ENCODE peak calls at places on chromosomes 13 and 19, in four cellular contexts. X, A, B and W are unnamed samples.

GRCh38 chr19:11421607-11422098 is 2.5 kb upstream of the RGL3 start:
- DNase-seq in X (no peak), A (no peak), B (no peak), W (no peak)

GRCh38 chr19:18704054-18704453 is 20.6 kb downstream of the CRTC1 start:
- DNase-seq in X (no peak), A (no peak), B (no peak), W (no peak)

GRCh38 chr19:10111405-10111811 is at the start of gene P2RY11:
- DNase-seq in X (no peak), A (no peak), B (no peak), W (no peak)

GRCh38 chr13:86020350-86021002 is 221.3 kb upstream of the SLITRK6 start:
- DNase-seq in X (no peak), A (no peak), B (no peak), W (no peak)

GRCh38 chr13:112168771-112169170 is 101.8 kb downstream of the SOX1 start:
- DNase-seq in X (no peak), A (no peak), B (no peak), W (no peak)

GRCh38 chr19:35793381-35794165 is 18.2 kb downstream of the ARHGAP33 start:
- DNase-seq in X (no peak), A (no peak), B (no peak), W (no peak)

GRCh38 chr13:113159701-113160100 is 1.3 kb downstream of the PROZ start:
- DNase-seq in X (no peak), A (no peak), B (no peak), W (no peak)

GRCh38 chr19:41356984-41357739 is 3.4 kb upstream of the TGFB1 start:
- DNase-seq in X (no peak), A (no peak), B (no peak), W (no peak)

GRCh38 chr13:104318121-104318520 is 1251.9 kb upstream of the SLC10A2 start:
- DNase-seq in X (peak; percentile 43), A (no peak), B (peak; percentile 4), W (no peak)

GRCh38 chr13:113207890-113208423 is 512 bp downstream of the PCID2 start:
- DNase-seq in X (peak; percentile 70), A (no peak), B (no peak), W (no peak)

GRCh38 chr13:87331178-87331577 is 340.0 kb upstream of the SLITRK5 start:
- DNase-seq in X (no peak), A (no peak), B (no peak), W (no peak)

GRCh38 chr13:32159147-32159869 is 127.7 kb downstream of the FRY start:
- DNase-seq in X (no peak), A (no peak), B (no peak), W (no peak)

GRCh38 chr19:14114854-14115253 is 2.7 kb downstream of the PRKACA start:
- DNase-seq in X (no peak), A (no peak), B (no peak), W (peak; percentile 72)

GRCh38 chr19:3203754-3204645 is 18.3 kb downstream of the NCLN start:
- DNase-seq in X (no peak), A (no peak), B (no peak), W (no peak)

GRCh38 chr13:85657942-85658341 is 141.3 kb downstream of the SLITRK6 start:
- DNase-seq in X (no peak), A (no peak), B (no peak), W (no peak)

GRCh38 chr19:42140125-42140754 is 8.0 kb upstream of the POU2F2 start:
- DNase-seq in X (peak; percentile 68), A (no peak), B (no peak), W (no peak)

GRCh38 chr13:108195146-108195545 is 20.2 kb downstream of the LIG4 start:
- DNase-seq in X (no peak), A (no peak), B (no peak), W (no peak)

GRCh38 chr13:98004107-98004506 is 50.6 kb downstream of the IPO5 start:
- DNase-seq in X (no peak), A (no peak), B (no peak), W (no peak)

GRCh38 chr19:45140144-45140503 is 20.7 kb downstream of the NKPD1 start:
- DNase-seq in X (no peak), A (no peak), B (no peak), W (no peak)

GRCh38 chr19:45164577-45165335 is 4.0 kb upstream of the NKPD1 start:
- DNase-seq in X (peak; percentile 45), A (peak; percentile 34), B (peak; percentile 83), W (peak; percentile 36)

GRCh38 chr19:18361646-18362045 is 21.2 kb downstream of the PGPEP1 start:
- DNase-seq in X (no peak), A (no peak), B (no peak), W (no peak)

GRCh38 chr13:36555151-36555986 is 118.5 kb upstream of the SERTM1 start:
- DNase-seq in X (no peak), A (no peak), B (no peak), W (no peak)

GRCh38 chr13:39329182-39329639 is 273.8 kb downstream of the LHFPL6 start:
- DNase-seq in X (no peak), A (no peak), B (no peak), W (no peak)

GRCh38 chr19:12139885-12140544 is at the start of gene ZNF20:
- DNase-seq in X (peak; percentile 90), A (peak; percentile 94), B (peak; percentile 32), W (peak; percentile 88)

GRCh38 chr19:41339936-41340335 is 13.8 kb downstream of the TGFB1 start:
- DNase-seq in X (no peak), A (no peak), B (no peak), W (no peak)

GRCh38 chr19:40510526-40511115 is 43.8 kb downstream of the SPTBN4 start:
- DNase-seq in X (no peak), A (no peak), B (no peak), W (no peak)

GRCh38 chr13:51502206-51502651 is 49.4 kb upstream of the INTS6 start:
- DNase-seq in X (no peak), A (no peak), B (no peak), W (no peak)

GRCh38 chr13:110268061-110268460 is 38.9 kb downstream of the COL4A1 start:
- DNase-seq in X (no peak), A (peak; percentile 8), B (no peak), W (no peak)

GRCh38 chr19:55249841-55250240 is 9.0 kb downstream of the PPP6R1 start:
- DNase-seq in X (no peak), A (no peak), B (no peak), W (no peak)
- H3K4me1 ChIP-seq in X (peaks cover 33% of the 10 kb centered on the region), A (peaks cover 2% of the 10 kb centered on the region), B (no peaks in the 10 kb centered on the region), W (peaks cover 4% of the 10 kb centered on the region)

GRCh38 chr19:6108721-6109633 is 1.3 kb downstream of the RFX2 start:
- DNase-seq in X (peak; percentile 72), A (peak; percentile 82), B (no peak), W (no peak)
- TF ChIP-seq POLR2A in X (no peak), A (peak; percentile 59), B (no peak), W (no peak)

DNA sequence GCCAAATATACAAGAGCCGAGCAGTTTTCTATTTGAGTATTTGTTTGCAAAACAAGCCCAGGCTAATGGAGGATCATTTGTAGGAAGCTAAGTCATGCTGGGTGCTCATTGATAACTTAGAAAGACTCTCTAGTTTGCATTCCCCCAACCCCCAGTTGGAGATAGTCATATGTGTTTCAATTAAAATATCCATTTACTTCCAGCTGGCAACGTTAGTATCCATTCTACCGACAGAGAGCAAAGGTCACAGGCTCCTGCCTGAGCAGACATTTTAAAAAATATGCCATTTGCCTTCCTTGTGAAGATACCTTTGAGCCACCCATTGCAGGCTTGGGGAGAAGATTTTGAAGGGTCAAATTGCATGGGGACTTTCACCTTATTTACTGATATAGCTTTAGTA is 334.9 kb downstream of the GPC6 start:
- DNase-seq in X (no peak), A (no peak), B (no peak), W (no peak)
- H3K27ac ChIP-seq in X (no peak overlapping the region), A (no peak overlapping the region), B (no peak overlapping the region), W (no peak overlapping the region)

DNA sequence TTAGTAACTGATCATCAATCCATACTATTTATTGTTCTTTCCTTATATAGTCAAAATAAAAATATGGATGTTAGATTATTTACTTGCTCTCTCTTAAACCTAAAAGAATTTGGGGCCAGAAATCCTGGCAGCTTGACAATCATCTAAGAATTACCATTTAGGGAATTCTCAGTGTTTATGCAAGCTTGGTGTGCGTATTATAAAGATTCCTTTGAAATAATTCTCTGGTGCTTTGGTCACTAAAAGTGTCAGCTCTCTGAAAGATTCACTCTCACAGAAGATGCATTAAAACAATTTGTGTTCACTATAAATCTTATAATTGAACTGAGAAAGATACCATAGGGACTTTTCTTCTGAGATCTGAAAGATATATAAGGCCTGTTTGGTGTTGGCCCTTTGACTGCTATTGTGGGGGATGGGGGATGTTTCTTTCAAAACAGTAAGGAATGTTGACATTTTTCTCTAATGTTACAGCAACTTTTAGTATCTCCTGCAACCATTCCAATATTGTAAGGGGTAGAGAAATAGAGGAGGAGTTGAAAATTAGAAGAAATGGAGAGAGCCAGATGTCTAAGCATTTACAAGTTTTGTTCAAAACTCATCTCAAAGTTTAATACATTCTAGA is 27.2 kb downstream of the EPSTI1 start:
- DNase-seq in X (no peak), A (no peak), B (no peak), W (no peak)
- H3K4me1 ChIP-seq in X (no peaks in the 10 kb centered on the region), A (no peaks in the 10 kb centered on the region), B (peaks cover 9% of the 10 kb centered on the region), W (no peaks in the 10 kb centered on the region)

GRCh38 chr19:43739836-43740235 is 14.9 kb downstream of the SMG9 start:
- DNase-seq in X (no peak), A (no peak), B (no peak), W (no peak)
- TF ChIP-seq POLR2A in X (no peak), A (no peak), B (no peak), W (no peak)

DNA sequence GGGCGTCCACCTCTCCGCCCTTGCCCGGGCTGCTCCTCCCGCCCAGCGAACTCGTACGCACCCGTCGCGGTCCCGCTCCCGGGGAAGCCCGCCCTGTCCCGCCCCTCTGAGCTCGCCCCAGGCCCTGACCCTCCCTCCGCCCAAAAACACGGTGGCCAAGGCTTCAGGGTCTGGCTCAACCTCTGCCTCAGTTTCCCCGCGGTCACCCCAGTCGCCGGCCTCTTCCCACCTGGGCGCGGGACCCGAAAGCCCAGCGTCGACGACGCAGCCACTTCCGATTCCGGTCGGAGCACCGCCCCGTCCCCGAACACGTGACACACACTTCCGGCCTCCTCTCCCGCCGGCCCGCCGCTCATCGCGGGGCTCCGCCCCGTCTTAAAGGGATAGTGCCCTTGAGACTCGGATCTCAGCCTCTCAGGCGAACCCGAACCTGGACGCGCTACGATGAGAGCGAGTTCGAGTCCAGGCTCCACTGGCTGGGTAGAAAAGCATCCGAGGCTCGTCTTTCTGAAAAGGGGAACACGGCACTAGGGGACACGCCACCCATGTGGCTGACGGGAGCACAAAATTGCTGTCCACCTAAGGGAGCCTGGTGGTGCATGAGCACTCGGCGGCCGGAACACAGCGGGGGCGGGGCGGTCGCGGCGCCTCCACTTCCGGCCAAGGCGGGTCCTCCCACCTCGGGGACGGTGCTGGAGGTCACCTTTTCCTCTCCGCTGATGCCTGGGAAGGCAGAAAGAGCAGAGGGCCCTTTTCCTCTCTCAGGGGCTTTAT is at the start of gene C19orf25:
- DNase-seq in X (peak; percentile 91), A (peak; percentile 92), B (peak; percentile 86), W (peak; percentile 86)
- H3K27ac ChIP-seq in X (peak within 1 kb of the TSS; percentile 15), A (peak within 1 kb of the TSS; percentile 42), B (peak within 1 kb of the TSS; percentile 89), W (peak within 1 kb of the TSS; percentile 71)

DNA sequence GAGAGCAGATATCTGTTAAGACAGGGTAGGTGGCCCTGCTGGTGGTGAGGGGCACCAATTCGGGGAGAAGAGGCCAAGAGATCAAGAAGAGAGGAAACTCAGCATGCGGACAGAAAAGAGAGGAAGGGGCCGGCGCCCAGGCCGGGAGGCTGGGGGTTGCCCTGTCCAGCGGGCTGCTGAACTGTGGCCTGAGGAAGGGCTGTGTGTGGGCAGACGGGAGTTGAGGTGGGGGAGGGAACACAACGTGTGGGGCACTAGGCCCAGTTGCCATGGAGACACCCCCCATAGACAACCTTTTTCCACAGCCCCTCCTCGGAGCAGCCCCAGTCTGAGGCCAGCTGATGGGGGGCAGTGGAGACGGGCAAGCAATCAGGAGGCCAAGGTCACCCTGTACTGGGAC is 2.5 kb upstream of the CACNG8 start:
- DNase-seq in X (no peak), A (no peak), B (no peak), W (no peak)
- H3K4me1 ChIP-seq in X (peaks cover 5% of the 10 kb centered on the region), A (no peaks in the 10 kb centered on the region), B (no peaks in the 10 kb centered on the region), W (no peaks in the 10 kb centered on the region)